ENCODE peak calls at places on chromosomes 16 and 17, in four cellular contexts. C, I, K and R are unnamed samples.

GRCh38 chr17:28528329-28529011 is 22.3 kb downstream of the FOXN1 start:
- DNase-seq in C (no peak), I (peak), K (no peak), R (no peak)

GRCh38 chr16:77571463-77571862 is 136.6 kb upstream of the ADAMTS18 start:
- DNase-seq in I (no peak), K (no peak), C (no peak), R (no peak)

GRCh38 chr17:3894927-3895343 is 2.1 kb upstream of the CAMKK1 start:
- DNase-seq in C (no peak), I (no peak), K (no peak), R (no peak)

GRCh38 chr17:3750926-3751325 is 27.2 kb downstream of the HASPIN start:
- DNase-seq in K (no peak), C (no peak), I (no peak), R (no peak)

GRCh38 chr17:3687949-3688614 is 7.9 kb downstream of the P2RX5 start:
- DNase-seq in K (no peak), C (no peak), I (peak), R (no peak)

GRCh38 chr17:19237389-19238166 is 412 bp downstream of the EPN2 start:
- DNase-seq in C (no peak), I (peak), K (no peak), R (peak)

GRCh38 chr17:57440522-57441269 is 184.4 kb downstream of the MSI2 start:
- DNase-seq in K (peak), I (peak), C (peak), R (peak)

GRCh38 chr17:78329263-78330059 is 30.4 kb downstream of the SOCS3 start:
- DNase-seq in I (no peak), K (no peak), C (no peak), R (no peak)

GRCh38 chr17:51166987-51167931 is 1.0 kb downstream of the NME2 start:
- DNase-seq in C (no peak), I (peak), K (peak), R (peak)

GRCh38 chr17:81695801-81696200 is 7.4 kb upstream of the MRPL12 start:
- DNase-seq in K (no peak), C (no peak), I (no peak), R (no peak)

GRCh38 chr17:79420318-79421243 is 190.3 kb downstream of the RBFOX3 start:
- DNase-seq in K (no peak), I (peak), C (no peak), R (peak)

GRCh38 chr16:15398618-15399316 is 3.2 kb downstream of the MPV17L start:
- DNase-seq in C (no peak), K (peak), I (no peak), R (no peak)

GRCh38 chr17:73194514-73195222 is 1.8 kb downstream of the COG1 start:
- DNase-seq in K (no peak), C (no peak), I (no peak), R (no peak)

GRCh38 chr17:7394452-7395191 is at the start of gene PLSCR3:
- DNase-seq in K (peak), C (peak), I (peak), R (peak)

DNA sequence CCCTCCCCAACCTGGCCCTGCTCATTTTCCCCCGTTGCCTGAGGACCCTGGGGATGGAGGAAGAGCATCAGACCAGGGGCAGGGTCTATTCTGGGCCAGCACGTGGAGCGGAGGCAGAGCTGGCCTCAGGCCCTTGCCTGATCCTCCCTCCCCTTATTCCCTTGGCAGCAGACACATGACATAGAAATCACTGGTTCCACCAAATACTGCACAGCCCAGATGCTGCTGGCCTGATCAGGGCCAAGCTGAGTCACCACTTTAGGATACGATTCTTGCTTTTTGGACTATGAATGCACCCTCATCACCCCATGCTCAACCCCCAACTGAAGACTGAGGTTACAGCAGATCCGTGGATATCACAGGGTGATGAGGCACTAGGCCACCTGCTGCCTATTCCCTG is 15.8 kb upstream of the AGRP start:
- DNase-seq in K (no peak), I (no peak), C (no peak), R (no peak)
- TF ChIP-seq FOXK2 in K (no peak), I (no peak), C (no peak), R (no peak)

GRCh38 chr16:6016530-6017184 is 919.1 kb upstream of the EEF2KMT start:
- DNase-seq in I (peak), C (no peak), K (peak), R (peak)
- TF ChIP-seq FOXK2 in I (no peak), C (no peak), K (no peak), R (no peak)

DNA sequence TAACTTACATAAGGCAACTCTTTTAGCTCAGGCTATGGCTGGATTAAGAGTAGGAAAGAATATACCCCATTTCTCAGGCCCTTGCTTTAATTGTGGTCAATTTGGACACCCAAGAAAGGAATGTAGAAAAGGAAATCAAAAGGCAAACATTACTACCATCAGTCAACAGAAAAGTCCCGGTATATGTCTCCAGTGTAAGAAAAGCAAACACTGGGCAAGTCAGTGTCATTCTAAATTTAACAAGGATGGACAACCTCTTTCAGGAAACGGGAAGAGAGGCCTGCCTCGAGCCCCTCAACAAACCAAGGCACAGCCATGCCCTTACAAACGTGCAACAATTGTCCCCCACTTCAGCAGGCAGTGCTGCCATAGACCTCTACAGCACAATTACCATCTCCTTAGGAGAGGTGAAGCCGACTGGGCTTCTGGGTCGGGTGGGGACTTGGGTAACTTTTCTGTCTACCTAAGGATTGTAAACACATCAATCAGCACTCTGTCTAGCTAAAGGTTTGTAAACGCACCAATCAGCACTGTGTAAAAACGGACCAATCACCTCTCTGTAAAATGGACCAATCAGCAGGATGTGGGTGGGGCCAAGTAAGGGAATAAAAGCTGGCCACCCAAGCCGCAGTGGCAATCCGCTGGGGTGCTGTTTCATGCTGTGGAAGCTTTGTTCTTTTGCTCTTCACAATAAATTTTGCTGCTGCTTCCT is 12.4 kb downstream of the MRPL58 start:
- DNase-seq in I (no peak), C (no peak), K (peak), R (no peak)
- TF ChIP-seq FOXK2 in I (no peak), C (no peak), K (no peak), R (no peak)

GRCh38 chr16:83940157-83940556 is 12.9 kb upstream of the OSGIN1 start:
- DNase-seq in I (no peak), K (no peak), C (no peak), R (no peak)

GRCh38 chr16:83937267-83937666 is 15.8 kb upstream of the OSGIN1 start:
- DNase-seq in K (no peak), I (no peak), C (no peak), R (no peak)

GRCh38 chr16:83940630-83941378 is 12.2 kb upstream of the OSGIN1 start:
- DNase-seq in K (no peak), I (no peak), C (no peak), R (no peak)

GRCh38 chr16:83937922-83938875 is 14.8 kb upstream of the OSGIN1 start:
- DNase-seq in I (no peak), K (peak), C (no peak), R (no peak)

DNA sequence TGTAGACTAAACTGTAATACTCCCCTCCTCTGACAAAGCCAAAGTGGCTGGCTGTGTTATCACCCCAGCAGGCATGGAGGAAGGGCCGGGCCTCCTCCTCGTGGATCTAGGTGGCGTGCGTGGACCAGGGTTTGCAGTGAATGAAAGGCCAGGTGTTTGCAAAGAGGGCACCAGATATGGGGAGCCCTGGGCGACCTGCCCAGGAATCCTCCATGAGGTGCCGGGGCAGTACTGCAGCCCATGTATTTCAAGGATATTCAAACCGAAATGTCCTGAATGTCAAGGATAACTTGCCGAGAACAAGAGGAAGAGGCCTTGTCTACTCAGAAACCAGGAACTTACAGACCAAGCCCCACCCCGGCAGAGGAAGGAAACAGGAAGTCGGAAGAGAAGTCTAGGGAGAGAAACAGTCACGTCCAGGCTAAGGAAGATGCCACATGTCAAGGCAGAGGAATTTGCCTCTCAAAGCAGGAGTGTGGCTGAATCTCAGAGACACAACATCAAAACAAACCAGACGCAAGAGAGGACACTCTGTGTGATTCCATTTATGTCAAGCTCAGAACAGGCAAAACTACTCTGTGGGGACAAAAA is 13.7 kb upstream of the OSGIN1 start:
- DNase-seq in K (no peak), I (no peak), C (no peak), R (no peak)
- TF ChIP-seq FOXK2 in K (no peak), I (peak), C (no peak), R (no peak)